ENCODE peak calls at places on chromosomes 12 and 14, in nine cellular contexts. T is SK-N-MC, C is mesenchymal stem cell, S is K562, O is endodermal cell, B is neural progenitor cell, L is fibroblast of lung, J is IMR-90, K is SK-N-SH. P is an unnamed sample.

GRCh38 chr14:71320734-71321555 is 413.7 kb downstream of the PCNX1 start:
- DNase-seq in T (no peak), C (peak), S (peak), O (peak), B (peak), L (peak), J (peak), K (peak), P (peak)

GRCh38 chr12:106274575-106275081 is 26.8 kb upstream of the CKAP4 start:
- DNase-seq in T (peak), C (no peak), S (no peak), O (no peak), B (no peak), L (no peak), J (no peak), K (no peak), P (no peak)

GRCh38 chr14:72554401-72554800 is 339.5 kb downstream of the DPF3 start:
- DNase-seq in T (no peak), C (no peak), S (no peak), O (no peak), B (no peak), L (no peak), J (no peak), K (no peak), P (no peak)

GRCh38 chr14:31045501-31046080 is 19.4 kb upstream of the STRN3 start:
- DNase-seq in T (no peak), C (no peak), S (no peak), O (no peak), B (no peak), L (no peak), J (no peak), K (no peak), P (no peak)

GRCh38 chr12:88501976-88502938 is 78.0 kb downstream of the KITLG start:
- DNase-seq in T (no peak), C (peak), S (no peak), O (no peak), B (no peak), L (peak), J (peak), K (no peak), P (no peak)

GRCh38 chr12:15546102-15546701 is 223.9 kb downstream of the PTPRO start:
- DNase-seq in T (no peak), C (no peak), S (no peak), O (no peak), B (no peak), L (no peak), J (no peak), K (no peak), P (no peak)

GRCh38 chr12:29743801-29744200 is 39.9 kb downstream of the TMTC1 start:
- DNase-seq in T (no peak), C (peak), S (no peak), O (peak), B (no peak), L (peak), J (peak), K (no peak), P (peak)

GRCh38 chr12:100504820-100505219 is 31.2 kb downstream of the NR1H4 start:
- DNase-seq in T (no peak), C (no peak), S (no peak), O (no peak), B (no peak), L (no peak), J (no peak), K (no peak), P (no peak)

GRCh38 chr12:100716949-100717732 is 77.4 kb upstream of the ANO4 start:
- DNase-seq in T (no peak), C (peak), S (no peak), O (peak), B (peak), L (peak), J (no peak), K (peak), P (no peak)

GRCh38 chr12:9604288-9604687 is 3.4 kb downstream of the KLRB1 start:
- DNase-seq in T (no peak), C (no peak), S (no peak), O (no peak), B (no peak), L (no peak), J (no peak), K (no peak), P (no peak)

GRCh38 chr12:12719496-12719895 is 2.3 kb downstream of the CDKN1B start:
- DNase-seq in T (no peak), C (peak), S (no peak), O (no peak), B (no peak), L (peak), J (no peak), K (no peak), P (no peak)

GRCh38 chr12:24133385-24133784 is 183.9 kb upstream of the SOX5 start:
- DNase-seq in T (no peak), C (no peak), S (no peak), O (peak), B (peak), L (no peak), J (no peak), K (no peak), P (no peak)

GRCh38 chr14:106694638-106695393 is 1168.4 kb downstream of the TMEM121 start:
- DNase-seq in T (no peak), C (no peak), S (no peak), O (no peak), B (no peak), L (no peak), J (no peak), K (peak), P (peak)

GRCh38 chr12:14473707-14474287 is 93.9 kb downstream of the PLBD1 start:
- DNase-seq in T (peak), C (peak), S (no peak), O (no peak), B (peak), L (peak), J (peak), K (peak), P (no peak)

GRCh38 chr12:107670999-107671643 is 14.5 kb upstream of the PWP1 start:
- DNase-seq in T (no peak), C (peak), S (peak), O (peak), B (peak), L (no peak), J (peak), K (no peak), P (no peak)

GRCh38 chr14:24443053-24443683 is 592 bp upstream of the SDR39U1 start:
- DNase-seq in T (no peak), C (no peak), S (no peak), O (no peak), B (no peak), L (peak), J (no peak), K (no peak), P (no peak)

GRCh38 chr12:70733385-70733784 is 96.2 kb upstream of the PTPRB start:
- DNase-seq in T (peak), C (peak), S (peak), O (peak), B (peak), L (peak), J (peak), K (peak), P (peak)

GRCh38 chr14:55122441-55122986 is 6.5 kb upstream of the LGALS3 start:
- DNase-seq in T (no peak), C (no peak), S (peak), O (no peak), B (no peak), L (peak), J (peak), K (peak), P (peak)

DNA sequence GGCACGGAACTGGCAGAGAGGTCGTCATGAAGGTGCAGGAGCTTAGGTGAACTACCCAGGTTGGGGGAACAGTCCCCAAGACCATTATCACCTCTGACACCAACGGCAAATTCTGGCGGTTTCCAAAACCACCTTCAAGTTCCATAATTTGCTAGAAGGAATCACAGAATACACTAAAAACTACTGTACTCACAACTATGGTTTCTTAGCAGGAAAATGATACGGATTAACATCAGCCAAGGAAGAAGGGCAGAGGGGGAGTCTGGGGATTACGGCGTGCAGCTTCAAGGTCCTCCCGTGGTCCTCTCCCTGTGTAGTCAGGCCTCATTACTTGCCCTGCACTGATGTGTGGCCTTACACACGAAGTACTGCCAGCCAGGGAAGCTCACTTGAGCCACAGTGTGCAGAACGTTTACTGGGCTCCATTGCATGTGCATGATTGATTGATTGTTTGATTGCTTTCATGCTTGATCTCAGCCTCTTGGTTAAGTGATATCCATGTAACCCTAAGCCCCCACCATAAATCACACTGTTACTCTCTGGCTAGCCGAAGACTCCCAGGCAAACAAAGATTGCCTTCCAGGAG is 813 bp upstream of the STX2 start:
- DNase-seq in T (no peak), C (no peak), S (no peak), O (no peak), B (no peak), L (no peak), J (no peak), K (no peak), P (no peak)
- H3K9ac ChIP-seq in T (no peak), C (peak), S (peak), O (no peak), B (no peak), L (no peak), J (peak), K (no peak), P (no peak)

GRCh38 chr14:77265187-77265515 is 5.9 kb downstream of the NGB start:
- DNase-seq in T (no peak), C (no peak), S (no peak), O (no peak), B (no peak), L (no peak), J (no peak), K (no peak), P (no peak)
- H3K9ac ChIP-seq in T (no peak), C (no peak), S (no peak), O (no peak), B (no peak), L (no peak), J (no peak), K (no peak), P (no peak)

DNA sequence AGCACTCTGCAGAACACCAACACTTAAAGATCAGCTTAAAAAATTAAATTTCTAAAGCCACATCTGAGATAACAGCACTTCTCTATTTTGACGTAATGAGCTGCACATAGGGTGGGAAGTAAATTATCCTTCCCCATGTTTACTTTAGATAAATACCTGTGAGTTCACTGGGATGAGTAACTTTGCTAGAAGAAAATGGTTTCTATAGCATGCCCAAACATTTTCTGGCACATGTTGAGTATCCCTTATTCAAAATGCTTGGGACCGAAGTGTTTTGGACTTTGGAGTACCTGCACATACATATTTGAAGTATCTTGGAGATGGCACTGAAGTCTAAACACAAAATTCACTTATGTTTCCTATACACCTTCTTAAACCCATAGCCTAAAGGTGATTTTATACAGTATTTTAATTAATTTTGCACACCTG is 6.6 kb downstream of the SLC38A2 start:
- DNase-seq in T (no peak), C (peak), S (no peak), O (no peak), B (no peak), L (no peak), J (no peak), K (no peak), P (no peak)
- H3K9ac ChIP-seq in T (no peak), C (peak), S (no peak), O (no peak), B (no peak), L (peak), J (no peak), K (peak), P (no peak)

GRCh38 chr14:77541905-77542304 is 43.3 kb upstream of the ISM2 start:
- DNase-seq in T (no peak), C (no peak), S (no peak), O (no peak), B (no peak), L (no peak), J (no peak), K (no peak), P (no peak)

GRCh38 chr14:77543240-77543551 is 44.6 kb upstream of the ISM2 start:
- DNase-seq in T (no peak), C (peak), S (no peak), O (peak), B (no peak), L (no peak), J (no peak), K (no peak), P (no peak)

GRCh38 chr14:77544571-77544970 is 46.0 kb upstream of the ISM2 start:
- DNase-seq in T (no peak), C (no peak), S (no peak), O (no peak), B (no peak), L (no peak), J (no peak), K (no peak), P (peak)

GRCh38 chr14:77543637-77544334 is 45.2 kb upstream of the ISM2 start:
- DNase-seq in T (no peak), C (peak), S (no peak), O (no peak), B (no peak), L (no peak), J (peak), K (no peak), P (peak)

DNA sequence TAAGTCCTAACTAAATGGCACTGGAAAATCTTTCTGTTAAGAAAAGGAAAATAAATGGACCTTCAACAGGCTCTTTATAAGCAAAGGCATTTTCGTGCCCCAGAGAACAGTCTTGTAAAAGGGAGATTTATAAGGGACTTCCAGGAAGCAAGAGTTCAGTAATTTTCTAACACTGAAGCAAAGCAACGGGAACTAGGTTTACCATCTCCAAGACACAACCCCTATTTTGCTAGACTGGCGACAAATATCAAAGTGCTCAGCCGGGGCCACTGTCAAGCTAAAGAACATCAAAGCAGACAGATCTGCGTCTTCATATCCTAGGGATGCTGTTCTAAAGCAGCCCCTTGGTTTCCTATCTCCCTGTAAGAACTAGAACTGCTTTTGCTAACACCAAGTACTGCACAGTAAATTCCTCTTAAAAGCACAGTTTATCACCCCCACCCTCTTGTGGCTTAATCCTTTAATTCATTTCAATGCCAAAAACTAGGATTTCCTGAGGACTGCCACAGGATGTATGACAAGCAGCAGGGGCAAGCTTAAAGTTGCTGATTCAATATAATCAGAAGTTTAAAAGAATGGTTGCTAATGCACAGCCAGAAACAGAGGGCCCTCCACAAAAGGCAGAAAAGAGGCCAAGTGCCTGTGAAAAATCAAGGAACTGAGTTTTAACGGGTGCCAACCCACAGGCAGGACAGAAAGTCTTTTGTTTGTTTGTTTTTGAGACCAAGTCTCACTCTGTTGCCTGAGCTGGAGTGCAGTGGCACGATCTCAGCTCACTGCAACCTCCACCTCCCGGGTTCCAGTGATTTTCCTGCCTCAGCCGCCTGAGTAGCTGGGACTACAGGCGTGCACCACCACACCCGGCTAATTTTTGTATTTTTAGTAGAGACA is 44.0 kb upstream of the ISM2 start:
- DNase-seq in T (peak), C (peak), S (no peak), O (no peak), B (peak), L (peak), J (no peak), K (no peak), P (peak)
- H3K9ac ChIP-seq in T (peak), C (no peak), S (no peak), O (no peak), B (no peak), L (no peak), J (no peak), K (no peak), P (no peak)

GRCh38 chr12:6163554-6164060 is 36.6 kb upstream of the CD9 start:
- DNase-seq in T (no peak), C (no peak), S (no peak), O (no peak), B (no peak), L (no peak), J (no peak), K (no peak), P (no peak)

GRCh38 chr12:6157482-6157881 is 33.0 kb upstream of the VWF start:
- DNase-seq in T (no peak), C (peak), S (no peak), O (peak), B (no peak), L (no peak), J (no peak), K (no peak), P (no peak)

GRCh38 chr12:6158749-6159148 is 34.3 kb upstream of the VWF start:
- DNase-seq in T (no peak), C (no peak), S (no peak), O (no peak), B (no peak), L (no peak), J (no peak), K (peak), P (no peak)

GRCh38 chr12:6158263-6158662 is 33.8 kb upstream of the VWF start:
- DNase-seq in T (no peak), C (peak), S (no peak), O (no peak), B (no peak), L (no peak), J (no peak), K (no peak), P (no peak)

GRCh38 chr12:6161124-6161882 is 36.8 kb upstream of the VWF start:
- DNase-seq in T (no peak), C (peak), S (no peak), O (no peak), B (no peak), L (peak), J (peak), K (peak), P (no peak)
- H3K9ac ChIP-seq in T (no peak), C (peak), S (no peak), O (no peak), B (no peak), L (no peak), J (no peak), K (no peak), P (no peak)

DNA sequence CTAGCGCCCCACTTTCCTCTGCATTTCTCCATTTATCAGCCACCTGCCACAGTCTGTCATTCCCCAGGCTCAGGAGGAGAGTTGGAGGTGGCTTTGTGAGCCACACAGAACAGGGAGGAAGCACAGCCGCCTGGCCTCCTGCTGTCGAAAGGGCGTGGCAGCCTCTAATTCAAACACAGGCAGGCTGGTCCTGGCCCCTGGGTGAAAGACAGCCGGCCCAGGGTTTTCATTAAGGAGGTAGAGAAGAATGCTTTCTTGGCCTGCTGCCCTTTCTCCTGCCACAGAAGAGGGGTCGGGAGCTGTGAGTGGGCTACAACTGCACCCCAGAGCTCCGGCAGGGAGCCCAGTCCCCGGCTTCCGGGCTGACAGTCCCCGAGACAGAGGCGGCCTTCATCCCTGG is 108.6 kb upstream of the FZD10 start:
- DNase-seq in T (no peak), C (no peak), S (no peak), O (peak), B (peak), L (no peak), J (no peak), K (no peak), P (no peak)
- H3K9ac ChIP-seq in T (no peak), C (no peak), S (no peak), O (no peak), B (no peak), L (no peak), J (no peak), K (no peak), P (no peak)

GRCh38 chr14:68241862-68242490 is 422.4 kb downstream of the RAD51B start:
- DNase-seq in T (no peak), C (no peak), S (no peak), O (no peak), B (no peak), L (no peak), J (no peak), K (no peak), P (no peak)

GRCh38 chr14:68238956-68239355 is 419.4 kb downstream of the RAD51B start:
- DNase-seq in T (no peak), C (no peak), S (no peak), O (no peak), B (no peak), L (no peak), J (no peak), K (no peak), P (no peak)

GRCh38 chr14:68236525-68236924 is 416.9 kb downstream of the RAD51B start:
- DNase-seq in T (no peak), C (no peak), S (no peak), O (no peak), B (no peak), L (no peak), J (no peak), K (no peak), P (no peak)

GRCh38 chr14:68240388-68240787 is 420.8 kb downstream of the RAD51B start:
- DNase-seq in T (no peak), C (no peak), S (no peak), O (no peak), B (no peak), L (no peak), J (no peak), K (no peak), P (no peak)

GRCh38 chr14:68239988-68240387 is 420.4 kb downstream of the RAD51B start:
- DNase-seq in T (no peak), C (peak), S (no peak), O (no peak), B (no peak), L (no peak), J (no peak), K (no peak), P (no peak)
- H3K9ac ChIP-seq in T (no peak), C (no peak), S (no peak), O (no peak), B (no peak), L (no peak), J (no peak), K (no peak), P (no peak)

GRCh38 chr12:645563-646071 is 17.6 kb downstream of the NINJ2 start:
- DNase-seq in T (no peak), C (peak), S (no peak), O (peak), B (no peak), L (peak), J (peak), K (no peak), P (peak)

GRCh38 chr12:643478-644292 is 19.6 kb downstream of the NINJ2 start:
- DNase-seq in T (no peak), C (no peak), S (peak), O (peak), B (no peak), L (no peak), J (no peak), K (no peak), P (no peak)

GRCh38 chr12:644818-645552 is 18.3 kb downstream of the NINJ2 start:
- DNase-seq in T (no peak), C (no peak), S (no peak), O (peak), B (no peak), L (peak), J (no peak), K (no peak), P (no peak)

GRCh38 chr12:644293-644639 is 19.0 kb downstream of the NINJ2 start:
- DNase-seq in T (no peak), C (no peak), S (no peak), O (peak), B (no peak), L (no peak), J (no peak), K (no peak), P (no peak)

GRCh38 chr12:642633-643477 is 20.4 kb downstream of the NINJ2 start:
- DNase-seq in T (no peak), C (peak), S (peak), O (peak), B (peak), L (peak), J (peak), K (peak), P (peak)
- H3K9ac ChIP-seq in T (no peak), C (peak), S (peak), O (peak), B (no peak), L (peak), J (peak), K (no peak), P (peak)